ENCODE peak calls at places on chromosome 11, in five cellular contexts. T is germinal center; S is effector CD4-positive, alpha-beta T cell; W is epithelial cell of proximal tubule; A is amniotic stem cell. F is an unnamed sample.
A peak's percentile ranks its signal among the peaks of the same experiment; 100 is the strongest.

GRCh38 chr11:67032830-67033555 is 10.1 kb downstream of the SYT12 start:
- DNase-seq in T (no peak), S (no peak), A (peak; percentile 48), W (peak; percentile 46), F (no peak)

GRCh38 chr11:109037856-109038780 is 373.2 kb downstream of the DDX10 start:
- DNase-seq in S (no peak), T (no peak), W (no peak), A (no peak), F (no peak)

GRCh38 chr11:33375688-33376311 is 118.6 kb downstream of the HIPK3 start:
- DNase-seq in A (no peak), W (no peak), T (peak; percentile 27), S (no peak), F (no peak)

GRCh38 chr11:107770546-107770945 is 58.7 kb upstream of the SLN start:
- DNase-seq in W (no peak), A (no peak), S (no peak), T (no peak), F (no peak)

GRCh38 chr11:113974741-113975470 is at the start of gene HTR3A:
- DNase-seq in S (no peak), A (no peak), W (no peak), T (no peak), F (peak; percentile 73)

GRCh38 chr11:20337526-20338154 is 25.9 kb upstream of the HTATIP2 start:
- DNase-seq in S (no peak), T (no peak), A (no peak), W (no peak), F (no peak)

GRCh38 chr11:1893581-1894359 is 2.1 kb upstream of the PRR33 start:
- DNase-seq in W (no peak), T (no peak), S (no peak), A (no peak), F (no peak)

GRCh38 chr11:128483211-128483788 is 104.1 kb downstream of the ETS1 start:
- DNase-seq in T (peak; percentile 79), W (no peak), A (no peak), S (peak; percentile 40), F (no peak)

GRCh38 chr11:128039140-128040021 is 548.0 kb downstream of the ETS1 start:
- DNase-seq in T (peak; percentile 8), A (peak; percentile 47), W (no peak), S (peak; percentile 63), F (peak; percentile 52)

GRCh38 chr11:125496465-125496817 is 376 bp upstream of the FEZ1 start:
- DNase-seq in W (no peak), A (no peak), S (no peak), T (no peak), F (no peak)

GRCh38 chr11:70526116-70527045 is 128.1 kb downstream of the CTTN start:
- DNase-seq in T (no peak), A (no peak), S (no peak), W (no peak), F (no peak)

GRCh38 chr11:57781529-57781943 is 19.9 kb downstream of the CTNND1 start:
- DNase-seq in W (no peak), S (no peak), T (no peak), A (no peak), F (no peak)

GRCh38 chr11:126893796-126894195 is 106.8 kb downstream of the KIRREL3 start:
- DNase-seq in W (no peak), A (no peak), S (no peak), T (no peak), F (no peak)

GRCh38 chr11:32752001-32752400 is 42.5 kb downstream of the CCDC73 start:
- DNase-seq in T (no peak), S (no peak), W (no peak), A (no peak), F (no peak)

GRCh38 chr11:126124284-126124683 is 61.6 kb upstream of the CDON start:
- DNase-seq in T (no peak), A (no peak), W (no peak), S (no peak), F (no peak)